ENCODE peak calls at places on chromosomes 2 and 18, in six cellular contexts. Q, B, G, S, A and M are unnamed samples.

GRCh38 chr2:164896634-164897033 is 55.0 kb upstream of the COBLL1 start:
- DNase-seq in Q (peak; percentile 83), B (peak; percentile 85), G (no peak), S (no peak), A (no peak), M (no peak)

GRCh38 chr2:95384854-95385569 is 17.5 kb upstream of the FAHD2A start:
- DNase-seq in Q (no peak), B (no peak), G (no peak), S (no peak), A (no peak), M (peak; percentile 87)

GRCh38 chr2:172098650-172099471 is 3.8 kb downstream of the DLX2 start:
- DNase-seq in Q (peak; percentile 78), B (peak; percentile 65), G (no peak), S (peak; percentile 64), A (no peak), M (no peak)

GRCh38 chr2:232925769-232926163 is 55.7 kb downstream of the SNORC start:
- DNase-seq in Q (no peak), B (no peak), G (no peak), S (no peak), A (no peak), M (no peak)

GRCh38 chr2:3535794-3536681 is 16.7 kb upstream of the ADI1 start:
- DNase-seq in Q (peak; percentile 93), B (peak; percentile 91), G (no peak), S (no peak), A (peak; percentile 82), M (peak; percentile 71)

GRCh38 chr2:126971481-126972271 is 73.0 kb downstream of the TEX51 start:
- DNase-seq in Q (peak; percentile 76), B (peak; percentile 80), G (peak; percentile 40), S (peak; percentile 75), A (peak; percentile 85), M (peak; percentile 78)

GRCh38 chr2:31962757-31963361 is 47.9 kb downstream of the MEMO1 start:
- DNase-seq in Q (no peak), B (no peak), G (no peak), S (peak; percentile 53), A (no peak), M (no peak)

GRCh38 chr18:3305354-3305762 is 43.4 kb downstream of the MYL12B start:
- DNase-seq in Q (peak; percentile 98), B (peak; percentile 99), G (no peak), S (peak; percentile 34), A (no peak), M (no peak)

GRCh38 chr18:75252136-75252535 is 41.5 kb downstream of the TSHZ1 start:
- DNase-seq in Q (no peak), B (no peak), G (no peak), S (no peak), A (no peak), M (no peak)

GRCh38 chr2:113157897-113158753 is 15.6 kb upstream of the PSD4 start:
- DNase-seq in Q (peak; percentile 76), B (peak; percentile 84), G (no peak), S (no peak), A (no peak), M (peak; percentile 5)

GRCh38 chr2:159615936-159616733 is at the start of gene BAZ2B:
- DNase-seq in Q (peak; percentile 90), B (peak; percentile 90), G (peak; percentile 61), S (peak; percentile 36), A (no peak), M (peak; percentile 65)

GRCh38 chr2:181319291-181319690 is 137.9 kb upstream of the ITGA4 start:
- DNase-seq in Q (peak; percentile 40), B (no peak), G (no peak), S (no peak), A (no peak), M (no peak)

GRCh38 chr18:74282359-74283254 is 9.2 kb downstream of the CYB5A start:
- DNase-seq in Q (no peak), B (no peak), G (peak; percentile 50), S (no peak), A (no peak), M (no peak)

GRCh38 chr2:110919738-110920137 is 187.4 kb downstream of the ACOXL start:
- DNase-seq in Q (no peak), B (no peak), G (no peak), S (no peak), A (no peak), M (no peak)

GRCh38 chr2:144237845-144238637 is 281.9 kb downstream of the ZEB2 start:
- DNase-seq in Q (no peak), B (no peak), G (no peak), S (no peak), A (no peak), M (no peak)

GRCh38 chr18:58363767-58364540 is 264.9 kb downstream of the ALPK2 start:
- DNase-seq in Q (peak; percentile 82), B (peak; percentile 62), G (no peak), S (no peak), A (no peak), M (no peak)

GRCh38 chr2:237704476-237705224 is 77.3 kb downstream of the LRRFIP1 start:
- DNase-seq in Q (peak; percentile 57), B (no peak), G (no peak), S (no peak), A (no peak), M (no peak)

GRCh38 chr18:62329676-62330454 is 4.8 kb downstream of the TNFRSF11A start:
- DNase-seq in Q (peak; percentile 80), B (peak; percentile 30), G (no peak), S (peak; percentile 35), A (peak; percentile 78), M (no peak)

GRCh38 chr2:191760655-191761054 is 82.7 kb downstream of the NABP1 start:
- DNase-seq in Q (no peak), B (no peak), G (no peak), S (no peak), A (no peak), M (no peak)

GRCh38 chr2:10891391-10891790 is 20.3 kb upstream of the KCNF1 start:
- DNase-seq in Q (no peak), B (no peak), G (no peak), S (no peak), A (no peak), M (no peak)

GRCh38 chr18:8718401-8718913 is 13.1 kb downstream of the MTCL1 start:
- DNase-seq in Q (no peak), B (no peak), G (no peak), S (no peak), A (no peak), M (no peak)

GRCh38 chr18:79494936-79495335 is 99.2 kb downstream of the NFATC1 start:
- DNase-seq in Q (no peak), B (no peak), G (no peak), S (no peak), A (peak; percentile 27), M (no peak)

GRCh38 chr2:86201951-86202692 is 2.9 kb downstream of the MRPL35 start:
- DNase-seq in Q (no peak), B (no peak), G (no peak), S (no peak), A (no peak), M (peak; percentile 42)

GRCh38 chr2:95262896-95263542 is 11.2 kb upstream of the PROM2 start:
- DNase-seq in Q (no peak), B (no peak), G (no peak), S (no peak), A (no peak), M (no peak)

GRCh38 chr2:220835563-220835962 is 736.5 kb downstream of the EPHA4 start:
- DNase-seq in Q (peak; percentile 28), B (peak; percentile 29), G (no peak), S (no peak), A (no peak), M (no peak)

GRCh38 chr18:48356909-48357631 is 52.1 kb downstream of the ZBTB7C start:
- DNase-seq in Q (no peak), B (no peak), G (no peak), S (no peak), A (no peak), M (peak; percentile 6)

GRCh38 chr18:9708882-9709877 is 1.1 kb downstream of the RAB31 start:
- DNase-seq in Q (peak; percentile 38), B (peak; percentile 30), G (no peak), S (no peak), A (no peak), M (peak; percentile 42)

GRCh38 chr2:25159947-25160346 is 8.4 kb downstream of the POMC start:
- DNase-seq in Q (peak; percentile 15), B (peak; percentile 16), G (no peak), S (no peak), A (no peak), M (no peak)

GRCh38 chr2:2719015-2719414 is 387.9 kb upstream of the MYT1L start:
- DNase-seq in Q (no peak), B (no peak), G (no peak), S (no peak), A (no peak), M (no peak)

GRCh38 chr2:206305523-206306245 is 31.2 kb downstream of the ZDBF2 start:
- DNase-seq in Q (no peak), B (no peak), G (no peak), S (no peak), A (no peak), M (no peak)